ENCODE peak calls at places on chromosomes 16 and 17, in eight cellular contexts. M is GM04504, N is SK-N-SH, O is AG04450, U is substantia nigra, G is T47D, A is Caki2, S is astrocyte of the hippocampus. Q is an unnamed sample.

GRCh38 chr17:19534562-19535149 is 1.0 kb downstream of the SLC47A1 start:
- DNase-seq in M (no peak), N (no peak), O (no peak), U (no peak), G (no peak), A (no peak), S (peak), Q (peak)

GRCh38 chr17:38395090-38395489 is 33.2 kb upstream of the ARHGAP23 start:
- DNase-seq in M (no peak), N (no peak), O (no peak), U (no peak), G (no peak), A (no peak), S (no peak), Q (peak)

GRCh38 chr17:75059369-75060345 is 12.6 kb downstream of the KCTD2 start:
- DNase-seq in M (peak), N (peak), O (peak), U (no peak), G (peak), A (peak), S (peak), Q (peak)

GRCh38 chr16:2005646-2006045 is 4.0 kb downstream of the ZNF598 start:
- DNase-seq in M (no peak), N (no peak), O (no peak), U (no peak), G (no peak), A (no peak), S (no peak), Q (no peak)

GRCh38 chr17:17565471-17566365 is 25.8 kb downstream of the PEMT start:
- DNase-seq in M (no peak), N (no peak), O (no peak), U (no peak), G (no peak), A (no peak), S (peak), Q (peak)

GRCh38 chr16:56193951-56194726 is 2.9 kb downstream of the GNAO1 start:
- DNase-seq in M (no peak), N (peak), O (no peak), U (peak), G (peak), A (no peak), S (peak), Q (peak)

GRCh38 chr17:7438050-7438614 is 1.2 kb upstream of the FGF11 start:
- DNase-seq in M (no peak), N (no peak), O (no peak), U (peak), G (no peak), A (no peak), S (peak), Q (peak)

GRCh38 chr17:50273654-50274040 is 619 bp upstream of the TMEM92 start:
- DNase-seq in M (no peak), N (no peak), O (no peak), U (no peak), G (no peak), A (no peak), S (no peak), Q (no peak)

GRCh38 chr17:66524848-66525247 is 222.4 kb downstream of the PRKCA start:
- DNase-seq in M (no peak), N (no peak), O (no peak), U (no peak), G (no peak), A (no peak), S (no peak), Q (no peak)

GRCh38 chr16:4280625-4281024 is 7.8 kb upstream of the TFAP4 start:
- DNase-seq in M (no peak), N (no peak), O (no peak), U (no peak), G (no peak), A (no peak), S (no peak), Q (no peak)

Q was measured in osteoblast.